ENCODE peak calls at places on chromosomes 7 and 10, in ten cellular contexts. One of them, this sample, is unnamed.

GRCh38 chr10:88385601-88386203 is 197.4 kb downstream of the RNLS start:
- DNase-seq in ELF-1: no peak
- DNase-seq in PC-3: no peak
- DNase-seq in kidney epithelial cell: peak
- DNase-seq in activated T-cell treated with anti-CD3 and anti-CD28 coated beads for 48 hours: peak
- DNase-seq in uterus: peak
- DNase-seq in pancreas: peak
- DNase-seq in fibroblast of mammary gland: no peak
- DNase-seq in Calu3: peak
- DNase-seq in HTR-8/SVneo: no peak
- DNase-seq in this sample: peak

GRCh38 chr7:1994931-1995330 is 237.8 kb downstream of the MAD1L1 start:
- DNase-seq in HTR-8/SVneo: no peak
- DNase-seq in pancreas: no peak
- DNase-seq in ELF-1: peak
- DNase-seq in Calu3: no peak
- DNase-seq in PC-3: no peak
- DNase-seq in kidney epithelial cell: no peak
- DNase-seq in fibroblast of mammary gland: no peak
- DNase-seq in activated T-cell treated with anti-CD3 and anti-CD28 coated beads for 48 hours: no peak
- DNase-seq in uterus: no peak
- DNase-seq in this sample: peak

GRCh38 chr7:131721660-131722059 is 165.2 kb upstream of the PODXL start:
- DNase-seq in fibroblast of mammary gland: no peak
- DNase-seq in Calu3: no peak
- DNase-seq in ELF-1: no peak
- DNase-seq in pancreas: no peak
- DNase-seq in PC-3: no peak
- DNase-seq in HTR-8/SVneo: no peak
- DNase-seq in activated T-cell treated with anti-CD3 and anti-CD28 coated beads for 48 hours: no peak
- DNase-seq in uterus: no peak
- DNase-seq in kidney epithelial cell: no peak
- DNase-seq in this sample: no peak

GRCh38 chr7:122626785-122627184 is 72.1 kb downstream of the RNF133 start:
- DNase-seq in activated T-cell treated with anti-CD3 and anti-CD28 coated beads for 48 hours: no peak
- DNase-seq in uterus: no peak
- DNase-seq in PC-3: no peak
- DNase-seq in fibroblast of mammary gland: no peak
- DNase-seq in HTR-8/SVneo: no peak
- DNase-seq in pancreas: no peak
- DNase-seq in Calu3: no peak
- DNase-seq in ELF-1: no peak
- DNase-seq in kidney epithelial cell: no peak
- DNase-seq in this sample: no peak

GRCh38 chr10:20698837-20699236 is 198.3 kb downstream of the NEBL start:
- DNase-seq in Calu3: no peak
- DNase-seq in kidney epithelial cell: no peak
- DNase-seq in ELF-1: no peak
- DNase-seq in fibroblast of mammary gland: no peak
- DNase-seq in pancreas: no peak
- DNase-seq in HTR-8/SVneo: no peak
- DNase-seq in PC-3: no peak
- DNase-seq in activated T-cell treated with anti-CD3 and anti-CD28 coated beads for 48 hours: no peak
- DNase-seq in uterus: no peak
- DNase-seq in this sample: no peak

GRCh38 chr7:70833726-70834125 is 298.2 kb upstream of the GALNT17 start:
- DNase-seq in Calu3: no peak
- DNase-seq in activated T-cell treated with anti-CD3 and anti-CD28 coated beads for 48 hours: no peak
- DNase-seq in HTR-8/SVneo: peak
- DNase-seq in PC-3: peak
- DNase-seq in ELF-1: no peak
- DNase-seq in kidney epithelial cell: peak
- DNase-seq in fibroblast of mammary gland: peak
- DNase-seq in pancreas: no peak
- DNase-seq in uterus: no peak
- DNase-seq in this sample: peak

GRCh38 chr10:3500408-3500856 is 284.6 kb downstream of the KLF6 start:
- DNase-seq in activated T-cell treated with anti-CD3 and anti-CD28 coated beads for 48 hours: no peak
- DNase-seq in PC-3: no peak
- DNase-seq in Calu3: peak
- DNase-seq in uterus: no peak
- DNase-seq in ELF-1: peak
- DNase-seq in pancreas: peak
- DNase-seq in HTR-8/SVneo: no peak
- DNase-seq in fibroblast of mammary gland: peak
- DNase-seq in kidney epithelial cell: no peak
- DNase-seq in this sample: no peak

GRCh38 chr7:40520986-40521738 is 386.4 kb downstream of the SUGCT start:
- DNase-seq in kidney epithelial cell: no peak
- DNase-seq in Calu3: no peak
- DNase-seq in pancreas: no peak
- DNase-seq in HTR-8/SVneo: no peak
- DNase-seq in ELF-1: no peak
- DNase-seq in activated T-cell treated with anti-CD3 and anti-CD28 coated beads for 48 hours: no peak
- DNase-seq in fibroblast of mammary gland: no peak
- DNase-seq in uterus: no peak
- DNase-seq in PC-3: no peak
- DNase-seq in this sample: no peak

GRCh38 chr7:158029431-158029938 is 558.1 kb downstream of the PTPRN2 start:
- DNase-seq in PC-3: no peak
- DNase-seq in uterus: no peak
- DNase-seq in HTR-8/SVneo: no peak
- DNase-seq in pancreas: no peak
- DNase-seq in ELF-1: no peak
- DNase-seq in Calu3: no peak
- DNase-seq in kidney epithelial cell: no peak
- DNase-seq in activated T-cell treated with anti-CD3 and anti-CD28 coated beads for 48 hours: no peak
- DNase-seq in fibroblast of mammary gland: no peak
- DNase-seq in this sample: no peak

GRCh38 chr10:75400769-75401568 is 595 bp downstream of the ZNF503 start:
- DNase-seq in uterus: peak
- DNase-seq in activated T-cell treated with anti-CD3 and anti-CD28 coated beads for 48 hours: no peak
- DNase-seq in fibroblast of mammary gland: peak
- DNase-seq in HTR-8/SVneo: no peak
- DNase-seq in PC-3: peak
- DNase-seq in kidney epithelial cell: no peak
- DNase-seq in ELF-1: no peak
- DNase-seq in pancreas: peak
- DNase-seq in Calu3: peak
- DNase-seq in this sample: peak

GRCh38 chr7:30301751-30302150 is 17.4 kb downstream of the ZNRF2 start:
- DNase-seq in HTR-8/SVneo: no peak
- DNase-seq in Calu3: no peak
- DNase-seq in kidney epithelial cell: no peak
- DNase-seq in PC-3: no peak
- DNase-seq in activated T-cell treated with anti-CD3 and anti-CD28 coated beads for 48 hours: no peak
- DNase-seq in ELF-1: peak
- DNase-seq in uterus: no peak
- DNase-seq in pancreas: no peak
- DNase-seq in fibroblast of mammary gland: no peak
- DNase-seq in this sample: no peak

GRCh38 chr7:13036256-13036765 is 348.9 kb downstream of the ARL4A start:
- DNase-seq in pancreas: no peak
- DNase-seq in activated T-cell treated with anti-CD3 and anti-CD28 coated beads for 48 hours: no peak
- DNase-seq in Calu3: no peak
- DNase-seq in HTR-8/SVneo: no peak
- DNase-seq in ELF-1: no peak
- DNase-seq in PC-3: peak
- DNase-seq in kidney epithelial cell: no peak
- DNase-seq in uterus: no peak
- DNase-seq in fibroblast of mammary gland: peak
- DNase-seq in this sample: no peak

GRCh38 chr7:17854297-17855047 is 85.8 kb downstream of the SNX13 start:
- DNase-seq in kidney epithelial cell: no peak
- DNase-seq in activated T-cell treated with anti-CD3 and anti-CD28 coated beads for 48 hours: no peak
- DNase-seq in ELF-1: no peak
- DNase-seq in pancreas: no peak
- DNase-seq in Calu3: no peak
- DNase-seq in fibroblast of mammary gland: no peak
- DNase-seq in HTR-8/SVneo: no peak
- DNase-seq in PC-3: no peak
- DNase-seq in uterus: no peak
- DNase-seq in this sample: no peak

GRCh38 chr10:114822771-114823463 is 1.3 kb downstream of the FHIP2A start:
- DNase-seq in PC-3: peak
- DNase-seq in activated T-cell treated with anti-CD3 and anti-CD28 coated beads for 48 hours: no peak
- DNase-seq in fibroblast of mammary gland: peak
- DNase-seq in pancreas: no peak
- DNase-seq in HTR-8/SVneo: no peak
- DNase-seq in ELF-1: no peak
- DNase-seq in Calu3: no peak
- DNase-seq in kidney epithelial cell: no peak
- DNase-seq in uterus: no peak
- DNase-seq in this sample: no peak

GRCh38 chr7:21934824-21935223 is 10.9 kb downstream of the CDCA7L start:
- DNase-seq in fibroblast of mammary gland: no peak
- DNase-seq in uterus: no peak
- DNase-seq in ELF-1: no peak
- DNase-seq in HTR-8/SVneo: no peak
- DNase-seq in pancreas: no peak
- DNase-seq in kidney epithelial cell: no peak
- DNase-seq in PC-3: no peak
- DNase-seq in activated T-cell treated with anti-CD3 and anti-CD28 coated beads for 48 hours: no peak
- DNase-seq in Calu3: no peak
- DNase-seq in this sample: no peak

GRCh38 chr10:27380929-27381358 is 123.2 kb upstream of the RAB18 start:
- DNase-seq in ELF-1: no peak
- DNase-seq in activated T-cell treated with anti-CD3 and anti-CD28 coated beads for 48 hours: no peak
- DNase-seq in pancreas: no peak
- DNase-seq in HTR-8/SVneo: no peak
- DNase-seq in fibroblast of mammary gland: no peak
- DNase-seq in PC-3: no peak
- DNase-seq in Calu3: no peak
- DNase-seq in kidney epithelial cell: no peak
- DNase-seq in uterus: no peak
- DNase-seq in this sample: no peak